ENCODE peak calls at places on chromosomes 16 and 17, in four cellular contexts. B is HCT116, Y is cardiac fibroblast, C is body of pancreas. O is an unnamed sample.

GRCh38 chr16:85770741-85771140 is 19.8 kb upstream of the C16orf74 start:
- DNase-seq in Y (no peak), B (no peak), C (no peak), O (peak)

GRCh38 chr17:58377661-58378060 is 25.7 kb upstream of the SUPT4H1 start:
- DNase-seq in Y (no peak), C (no peak), B (no peak), O (no peak)

GRCh38 chr17:43994272-43995149 is 9.9 kb upstream of the NAGS start:
- DNase-seq in Y (peak), C (peak), B (no peak), O (no peak)

GRCh38 chr16:58464916-58465731 is 34.8 kb upstream of the NDRG4 start:
- DNase-seq in Y (no peak), C (no peak), B (no peak), O (no peak)

GRCh38 chr16:6484931-6485330 is 847.7 kb upstream of the RBFOX1 start:
- DNase-seq in Y (no peak), C (no peak), B (no peak), O (no peak)

GRCh38 chr17:61002316-61002736 is 324.7 kb downstream of the BCAS3 start:
- DNase-seq in Y (peak), B (peak), C (no peak), O (peak)

GRCh38 chr17:16911141-16911937 is 60.6 kb downstream of the TNFRSF13B start:
- DNase-seq in B (no peak), C (no peak), Y (peak), O (no peak)

GRCh38 chr17:68759343-68760140 is 158.4 kb upstream of the FAM20A start:
- DNase-seq in Y (peak), C (peak), B (peak), O (peak)

GRCh38 chr16:15647615-15648014 is 2.4 kb upstream of the NDE1 start:
- DNase-seq in B (no peak), C (no peak), Y (no peak), O (no peak)

GRCh38 chr16:74309789-74310781 is 13.5 kb downstream of the PSMD7 start:
- DNase-seq in Y (peak), C (peak), B (peak), O (no peak)

GRCh38 chr17:69179227-69179952 is 37.7 kb upstream of the ABCA6 start:
- DNase-seq in B (no peak), Y (peak), C (no peak), O (no peak)

GRCh38 chr17:74740641-74741387 is 3.8 kb downstream of the RAB37 start:
- DNase-seq in Y (no peak), C (no peak), B (no peak), O (no peak)

GRCh38 chr17:67435122-67435521 is 58.0 kb downstream of the PITPNC1 start:
- DNase-seq in B (no peak), Y (peak), C (no peak), O (no peak)

GRCh38 chr17:15900871-15901270 is 44.1 kb upstream of the ADORA2B start:
- DNase-seq in C (no peak), Y (no peak), B (no peak), O (no peak)

GRCh38 chr16:48910214-48910613 is 300.2 kb upstream of the N4BP1 start:
- DNase-seq in Y (no peak), B (no peak), C (no peak), O (no peak)

GRCh38 chr16:54620197-54620596 is 310.5 kb upstream of the IRX5 start:
- DNase-seq in Y (no peak), B (no peak), C (no peak), O (no peak)

GRCh38 chr17:76569607-76570279 is 15.9 kb downstream of the ST6GALNAC2 start:
- DNase-seq in B (no peak), C (peak), Y (no peak), O (no peak)

GRCh38 chr17:42421479-42422332 is 1.4 kb downstream of the CAVIN1 start:
- DNase-seq in B (no peak), C (peak), Y (peak), O (no peak)

GRCh38 chr17:42407289-42407836 is 15.7 kb downstream of the CAVIN1 start:
- DNase-seq in Y (peak), B (no peak), C (peak), O (peak)

GRCh38 chr17:17663160-17664072 is 17.8 kb upstream of the RAI1 start:
- DNase-seq in C (no peak), B (peak), Y (peak), O (no peak)

GRCh38 chr16:2490190-2491105 is 15.5 kb downstream of the TBC1D24 start:
- DNase-seq in C (no peak), Y (no peak), B (no peak), O (no peak)

GRCh38 chr17:47223007-47223406 is 13.9 kb downstream of the MYL4 start:
- DNase-seq in Y (peak), B (no peak), C (no peak), O (no peak)

GRCh38 chr17:13323990-13324389 is 277.7 kb downstream of the HS3ST3A1 start:
- DNase-seq in B (no peak), Y (no peak), C (no peak), O (no peak)

GRCh38 chr17:28125530-28126382 is 83.3 kb downstream of the NLK start:
- DNase-seq in C (peak), Y (no peak), B (no peak), O (no peak)

GRCh38 chr17:57088298-57088697 is 3.3 kb downstream of the AKAP1 start:
- DNase-seq in Y (no peak), C (no peak), B (no peak), O (no peak)

GRCh38 chr17:57084802-57085447 is at the start of gene AKAP1:
- DNase-seq in C (peak), B (peak), Y (peak), O (peak)

GRCh38 chr17:57084361-57084801 is 665 bp upstream of the AKAP1 start:
- DNase-seq in C (no peak), B (no peak), Y (no peak), O (no peak)

GRCh38 chr17:57086069-57086930 is 1.3 kb downstream of the AKAP1 start:
- DNase-seq in Y (peak), C (peak), B (no peak), O (no peak)

DNA sequence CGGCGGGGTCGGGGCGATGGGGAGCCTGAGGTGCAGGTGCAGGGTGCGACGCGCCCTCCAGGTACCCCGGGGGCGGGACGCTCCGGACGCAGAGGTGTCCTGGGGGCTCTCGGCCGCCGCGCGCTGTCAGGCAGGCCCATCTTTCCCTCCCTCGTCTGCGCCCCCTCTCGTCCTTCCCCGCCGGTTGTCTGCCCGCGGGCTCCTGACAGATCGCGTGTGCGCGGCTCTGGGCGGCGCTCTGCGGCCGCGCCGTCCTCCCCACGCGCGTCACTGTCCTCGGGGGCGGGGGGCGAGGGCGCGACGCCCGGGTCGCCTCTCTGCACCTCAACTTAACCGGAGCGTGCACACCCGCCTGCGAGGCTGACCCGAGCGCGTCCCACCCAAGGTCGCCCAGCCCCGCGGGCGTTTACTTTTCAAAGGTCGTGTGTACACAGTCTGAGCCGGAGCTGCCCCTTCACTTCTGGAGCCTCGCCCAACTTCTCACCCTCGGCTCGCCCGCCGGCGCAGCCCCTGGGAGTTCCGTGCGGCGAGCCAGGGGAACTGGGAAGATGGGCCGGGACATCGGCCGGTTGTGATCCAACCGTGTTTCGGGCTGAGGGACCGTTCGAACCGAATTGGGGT is 512 bp downstream of the AKAP1 start:
- DNase-seq in B (no peak), C (peak), Y (peak), O (no peak)
- TF ChIP-seq CTCF in B (no peak), C (no peak), Y (no peak), O (peak)

GRCh38 chr17:73151888-73152633 is 12.7 kb upstream of the SSTR2 start:
- DNase-seq in C (no peak), B (no peak), Y (no peak), O (no peak)

GRCh38 chr17:73145641-73146040 is 19.2 kb upstream of the SSTR2 start:
- DNase-seq in B (no peak), Y (no peak), C (no peak), O (no peak)

GRCh38 chr17:73142763-73143395 is 21.9 kb upstream of the SSTR2 start:
- DNase-seq in C (no peak), B (no peak), Y (peak), O (no peak)

GRCh38 chr17:73148540-73149334 is 16.1 kb upstream of the SSTR2 start:
- DNase-seq in Y (no peak), C (no peak), B (no peak), O (no peak)
- H3K4me3 ChIP-seq in Y (no peak), C (no peak), B (no peak), O (no peak)

DNA sequence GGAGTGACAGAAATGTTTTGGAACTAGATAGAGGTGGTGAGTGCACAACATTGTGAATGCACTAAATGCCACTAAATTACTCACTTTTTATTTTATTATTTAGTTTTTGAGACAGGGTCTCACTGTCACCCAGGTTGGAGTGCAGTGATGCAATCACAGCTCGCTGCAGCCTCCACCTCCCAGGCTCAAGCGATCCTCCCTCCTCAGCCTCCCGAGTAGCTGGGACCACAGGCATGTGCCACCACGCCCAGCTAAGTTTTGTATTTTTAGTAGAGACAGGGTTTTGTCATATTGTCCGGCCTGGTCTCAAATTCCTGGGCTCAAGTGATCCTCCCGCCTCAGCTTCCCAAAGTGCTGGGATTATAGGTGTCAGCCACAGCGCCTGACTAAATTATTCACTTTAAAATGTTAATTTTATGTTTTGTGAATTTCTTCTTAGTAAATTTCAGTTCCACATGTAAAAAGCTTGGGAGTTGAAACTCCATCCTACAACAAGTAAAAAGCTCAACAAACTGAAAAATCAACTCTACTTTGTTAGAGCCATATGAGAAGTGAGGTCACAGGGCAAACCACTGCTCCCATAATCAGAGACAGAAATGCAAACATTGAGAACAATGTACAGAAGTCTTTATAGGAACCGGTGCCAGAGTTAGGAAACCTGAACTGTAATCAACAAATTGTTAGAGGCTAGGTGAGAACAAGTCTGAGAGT is 13.8 kb upstream of the SLC5A10 start:
- DNase-seq in Y (no peak), B (no peak), C (no peak), O (no peak)
- TF ChIP-seq CTCF in Y (no peak), B (no peak), C (no peak), O (no peak)

GRCh38 chr16:30186782-30187555 is 3.6 kb downstream of the CORO1A start:
- DNase-seq in Y (peak), C (peak), B (no peak), O (no peak)
- H3K4me3 ChIP-seq in Y (no peak), C (no peak), B (no peak), O (no peak)

GRCh38 chr17:19713462-19713861 is 2.9 kb downstream of the SLC47A2 start:
- DNase-seq in Y (no peak), B (no peak), C (no peak), O (no peak)
- TF ChIP-seq CTCF in Y (peak), B (no peak), C (no peak), O (no peak)

GRCh38 chr16:66521951-66522771 is 27.8 kb downstream of the TK2 start:
- DNase-seq in C (no peak), B (peak), Y (peak), O (no peak)
- H3K4me3 ChIP-seq in C (no peak), B (peak), Y (no peak), O (no peak)